ENCODE peak calls at places on chromosomes 11 and 22, in eight cellular contexts. V is effector memory CD4-positive, alpha-beta T cell; O is MM.1S; Z is tibial artery; I is adipocyte; F is fibroblast of lung; W is testis; T is left ventricle myocardium inferior. E is an unnamed sample. For H3K9me3 and H3K27me3, the result is how much of the 10 kb centered on the place peaks cover.

GRCh38 chr11:551131-551530 is 9.4 kb downstream of the LMNTD2 start:
- DNase-seq in T (no peak), O (no peak), I (no peak), F (no peak), Z (no peak), V (no peak), W (no peak), E (no peak)

GRCh38 chr11:8989411-8989810 is 14.4 kb downstream of the NRIP3 start:
- DNase-seq in O (no peak), Z (no peak), V (no peak), I (peak), W (no peak), T (no peak), F (peak), E (no peak)

GRCh38 chr22:28299329-28299728 is 380.3 kb upstream of the PITPNB start:
- DNase-seq in Z (no peak), T (no peak), W (no peak), I (no peak), V (no peak), O (no peak), F (no peak), E (no peak)

GRCh38 chr22:48940266-48940987 is 887.2 kb downstream of the BRD1 start:
- DNase-seq in V (no peak), W (peak), T (no peak), Z (peak), F (no peak), I (no peak), O (no peak), E (no peak)

GRCh38 chr22:41968601-41969000 is 642 bp upstream of the SEPTIN3 start:
- DNase-seq in I (no peak), O (no peak), V (no peak), T (no peak), F (no peak), W (peak), Z (no peak), E (no peak)

GRCh38 chr11:128285313-128285712 is 302.0 kb downstream of the ETS1 start:
- DNase-seq in I (no peak), W (no peak), V (no peak), F (no peak), T (no peak), O (no peak), Z (no peak), E (no peak)

GRCh38 chr22:37802310-37803194 is 5.2 kb upstream of the GCAT start:
- DNase-seq in V (no peak), T (peak), Z (peak), W (peak), I (peak), O (no peak), F (peak), E (peak)

GRCh38 chr22:46292173-46292572 is 4.5 kb upstream of the GTSE1 start:
- DNase-seq in V (no peak), T (no peak), Z (no peak), W (no peak), O (no peak), F (no peak), I (no peak), E (no peak)

GRCh38 chr11:122038543-122038942 is 77.5 kb downstream of the BLID start:
- DNase-seq in I (peak), T (no peak), Z (no peak), F (peak), V (no peak), O (no peak), W (no peak), E (peak)

GRCh38 chr11:96055706-96056387 is 131.9 kb upstream of the MTMR2 start:
- DNase-seq in O (no peak), V (no peak), F (peak), W (no peak), Z (no peak), T (no peak), I (peak), E (peak)

GRCh38 chr11:19633276-19633675 is 79.4 kb upstream of the NAV2 start:
- DNase-seq in W (peak), F (peak), Z (peak), T (peak), O (no peak), I (peak), V (no peak), E (peak)

GRCh38 chr22:20566420-20567260 is 59.2 kb downstream of the MED15 start:
- DNase-seq in Z (no peak), O (no peak), I (peak), F (peak), V (peak), T (peak), W (no peak), E (peak)

GRCh38 chr11:111557425-111558111 is 17.0 kb downstream of the LAYN start:
- DNase-seq in T (no peak), V (no peak), O (no peak), W (no peak), Z (no peak), I (peak), F (peak), E (peak)

GRCh38 chr11:119015054-119015611 is 3.0 kb downstream of the RPS25 start:
- DNase-seq in I (no peak), Z (no peak), F (no peak), V (no peak), T (no peak), W (no peak), O (no peak), E (no peak)

GRCh38 chr22:17980638-17981051 is 43.7 kb downstream of the MICAL3 start:
- DNase-seq in Z (no peak), O (no peak), I (no peak), F (peak), T (peak), W (peak), V (peak), E (no peak)

GRCh38 chr11:5891216-5891800 is 1.7 kb upstream of the OR52E5 start:
- DNase-seq in O (peak), T (no peak), V (no peak), W (no peak), F (peak), Z (no peak), I (peak), E (no peak)

GRCh38 chr22:32932176-32932575 is 126.0 kb downstream of the SYN3 start:
- DNase-seq in F (peak), V (no peak), W (no peak), O (no peak), I (no peak), Z (no peak), T (no peak), E (no peak)

GRCh38 chr11:854601-855342 is 12.1 kb downstream of the TSPAN4 start:
- DNase-seq in T (no peak), V (no peak), Z (no peak), F (no peak), W (no peak), I (no peak), O (no peak), E (no peak)

GRCh38 chr22:18119409-18120110 is 9.0 kb downstream of the TUBA8 start:
- DNase-seq in T (peak), O (no peak), F (no peak), I (no peak), Z (no peak), V (no peak), W (no peak), E (peak)

GRCh38 chr22:32587449-32587848 is 112.8 kb downstream of the FBXO7 start:
- DNase-seq in T (no peak), V (no peak), I (no peak), O (no peak), Z (peak), F (no peak), W (peak), E (no peak)

GRCh38 chr11:17744151-17744940 is 9.8 kb downstream of the KCNC1 start:
- DNase-seq in Z (no peak), W (no peak), O (no peak), V (no peak), T (no peak), I (no peak), F (peak), E (peak)

GRCh38 chr11:36757122-36757521 is 159.1 kb upstream of the RAG2 start:
- DNase-seq in Z (no peak), O (no peak), W (no peak), T (no peak), I (no peak), F (no peak), V (no peak), E (no peak)

GRCh38 chr11:10627306-10627705 is 58.8 kb upstream of the LYVE1 start:
- DNase-seq in Z (no peak), O (no peak), V (no peak), W (no peak), I (no peak), T (no peak), F (no peak), E (no peak)

GRCh38 chr22:20507253-20508066 is at the start of gene MED15:
- DNase-seq in Z (peak), O (peak), F (peak), T (peak), I (peak), V (peak), W (peak), E (peak)

GRCh38 chr11:100874203-100874602 is 187.1 kb downstream of the ARHGAP42 start:
- DNase-seq in W (no peak), F (no peak), O (no peak), I (no peak), V (no peak), Z (no peak), T (no peak), E (no peak)

GRCh38 chr11:11304572-11304971 is 48.5 kb downstream of the CSNK2A3 start:
- DNase-seq in I (no peak), Z (no peak), T (no peak), V (no peak), O (no peak), W (no peak), F (no peak), E (no peak)

GRCh38 chr11:72758690-72759389 is 6.6 kb upstream of the ARAP1 start:
- DNase-seq in V (no peak), O (no peak), Z (no peak), T (peak), W (peak), I (no peak), F (peak), E (no peak)

GRCh38 chr22:40181323-40181722 is 3.6 kb downstream of the TNRC6B start:
- DNase-seq in O (no peak), V (no peak), Z (no peak), T (no peak), F (no peak), I (no peak), W (no peak), E (no peak)

GRCh38 chr22:40177738-40178416 is at the start of gene TNRC6B:
- DNase-seq in V (peak), T (peak), Z (peak), I (peak), O (peak), F (peak), W (peak), E (peak)

GRCh38 chr22:40178417-40179409 is 988 bp downstream of the TNRC6B start:
- DNase-seq in O (peak), T (peak), V (no peak), I (peak), W (peak), F (peak), Z (peak), E (peak)

GRCh38 chr22:40180403-40180802 is 2.7 kb downstream of the TNRC6B start:
- DNase-seq in T (no peak), Z (no peak), W (no peak), V (no peak), I (peak), O (no peak), F (no peak), E (no peak)

DNA sequence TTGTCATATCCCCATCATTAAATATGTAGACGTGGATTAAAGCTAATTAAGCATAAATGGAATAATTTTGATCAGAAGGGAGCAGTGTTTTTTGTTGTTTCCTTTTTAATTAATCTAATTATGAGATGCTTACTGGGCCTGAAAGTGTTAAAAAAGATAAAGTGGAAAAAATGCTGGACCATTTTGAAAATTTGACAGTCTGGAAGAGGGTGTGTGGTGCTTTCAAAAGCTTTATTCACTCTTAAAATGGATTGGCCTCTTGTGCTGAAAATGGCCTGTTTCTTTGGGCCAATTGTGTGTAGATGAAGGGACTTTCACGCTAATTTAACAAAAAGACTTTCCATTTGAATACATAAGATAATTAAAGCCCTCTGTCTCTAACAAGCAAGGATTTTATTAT is 1.8 kb downstream of the TNRC6B start:
- DNase-seq in T (no peak), I (peak), Z (no peak), O (no peak), F (no peak), V (no peak), W (no peak), E (no peak)
- H3K4me3 ChIP-seq in T (peak), I (peak), Z (peak), O (peak), F (peak), V (peak), W (peak), E (peak)

DNA sequence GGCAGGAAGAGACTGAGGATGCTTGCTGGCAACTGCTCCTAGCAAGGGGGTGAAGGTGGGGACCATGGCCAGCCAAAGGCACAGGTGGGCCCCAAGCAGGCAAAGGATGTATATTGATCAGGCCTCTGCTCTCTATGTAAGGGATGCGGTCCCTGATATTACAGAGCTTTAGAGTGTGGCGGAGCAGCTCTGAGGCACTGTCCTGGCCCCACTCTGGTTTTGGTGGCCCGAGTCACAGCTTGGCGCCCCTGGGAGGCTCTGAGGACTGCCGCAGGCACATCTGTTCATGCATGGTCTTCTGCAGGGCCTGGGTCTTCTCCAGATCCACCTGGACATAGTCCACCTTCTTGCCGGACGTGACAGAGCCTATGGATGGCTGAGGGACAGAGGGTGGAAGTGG is 45.5 kb downstream of the GAB4 start:
- DNase-seq in I (no peak), F (no peak), O (no peak), W (no peak), T (no peak), V (no peak), Z (no peak), E (no peak)
- H3K9me3 ChIP-seq in I (under half), F (under half), O (under half), W (under half), T (under half), V (under half), Z (under half), E (under half)

DNA sequence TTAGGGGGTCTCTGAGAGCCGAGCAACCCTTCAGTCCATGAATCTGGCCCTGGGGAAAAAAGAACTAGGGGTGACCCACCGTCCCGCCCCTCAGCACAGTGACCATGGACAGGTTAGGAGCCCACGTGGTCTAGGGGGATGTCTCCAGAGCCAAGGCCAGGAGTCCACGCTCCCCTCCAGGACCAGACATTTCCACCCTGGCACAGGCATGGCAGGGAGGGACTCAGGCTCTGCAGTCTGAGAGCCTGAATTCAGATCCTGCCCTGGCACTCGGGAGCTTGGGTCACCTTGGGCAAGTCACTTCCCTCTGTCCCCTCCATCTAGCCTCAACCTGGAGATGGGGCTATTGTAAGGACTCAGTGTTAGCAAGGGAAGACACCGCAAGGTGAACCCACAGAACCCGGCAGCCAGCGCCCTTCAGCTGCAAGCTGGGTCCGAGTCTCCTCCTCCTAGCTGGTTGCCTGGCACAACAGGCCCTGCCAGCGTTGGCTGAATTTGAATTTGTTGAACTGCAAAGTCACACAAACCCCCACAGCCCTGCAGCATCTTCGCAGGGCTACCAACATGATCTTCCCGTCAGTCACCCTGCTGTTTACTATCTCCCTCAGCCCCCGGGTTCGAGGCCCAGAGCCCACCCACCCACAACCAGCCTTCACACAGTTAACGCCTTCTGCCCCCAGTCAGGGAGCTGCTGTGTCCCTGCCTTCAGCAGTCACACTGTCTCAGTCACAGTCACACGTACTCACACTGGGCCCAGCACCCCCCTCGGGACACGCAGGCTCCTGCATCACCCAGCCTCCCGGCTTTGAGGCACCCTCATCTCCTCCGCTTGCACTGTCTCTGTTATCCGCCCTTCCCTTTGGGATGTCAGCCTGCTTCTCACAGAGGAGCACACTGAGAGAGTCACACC is 603 bp upstream of the PDGFB start:
- DNase-seq in F (no peak), Z (no peak), V (no peak), O (no peak), W (no peak), T (no peak), I (no peak), E (no peak)
- H3K27me3 ChIP-seq in F (half or more), Z (under half), V (under half), O (under half), W (under half), T (under half), I (under half), E (under half)

GRCh38 chr11:26992031-26992541 is 1.8 kb upstream of the FIBIN start:
- DNase-seq in I (peak), O (no peak), F (peak), W (no peak), Z (no peak), T (no peak), V (no peak), E (no peak)

GRCh38 chr11:26994579-26995210 is 783 bp downstream of the FIBIN start:
- DNase-seq in Z (no peak), F (no peak), T (no peak), O (no peak), W (no peak), V (no peak), I (no peak), E (no peak)

GRCh38 chr11:26996056-26996455 is 2.1 kb downstream of the FIBIN start:
- DNase-seq in V (no peak), T (no peak), Z (no peak), I (no peak), O (no peak), W (no peak), F (peak), E (no peak)

DNA sequence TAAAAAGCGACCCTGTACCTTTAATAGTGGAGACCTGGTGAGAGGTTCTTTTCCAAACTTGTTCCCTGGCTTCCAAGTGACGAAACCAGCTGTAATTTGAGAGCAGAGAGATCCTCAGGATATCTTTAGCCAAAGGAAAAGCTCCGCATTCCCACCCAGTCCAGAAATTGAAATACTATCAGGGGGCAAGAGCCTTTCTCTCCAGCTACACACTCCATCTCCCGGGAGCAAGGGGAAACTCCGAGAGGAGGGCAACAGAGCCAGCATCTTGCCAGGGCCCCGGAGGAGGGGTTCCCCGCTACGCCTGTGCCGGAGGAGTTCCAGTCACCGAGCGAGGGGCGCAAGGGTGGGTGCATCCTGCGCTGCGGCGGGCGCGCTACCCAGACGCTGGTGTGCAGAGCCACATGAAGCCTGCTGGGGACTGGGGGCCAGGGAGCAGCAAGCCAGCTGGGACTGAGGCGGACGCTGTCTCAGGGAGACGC is at the start of gene FIBIN:
- DNase-seq in I (peak), T (peak), O (no peak), F (peak), V (no peak), W (peak), Z (peak), E (peak)
- H3K4me3 ChIP-seq in I (peak), T (peak), O (no peak), F (peak), V (no peak), W (peak), Z (peak), E (peak)

E was measured in MG63.